ENCODE peak calls at places on chromosome 6, in seven cellular contexts. X, G, U, H, N, O and Q are unnamed samples.

GRCh38 chr6:14728396-14729024 is 517.4 kb upstream of the JARID2 start:
- DNase-seq in X (no peak), G (no peak), U (peak), H (no peak), N (no peak), O (peak), Q (no peak)

GRCh38 chr6:169802790-169803189 is 51.4 kb downstream of the ERMARD start:
- DNase-seq in X (no peak), G (no peak), U (no peak), H (no peak), N (no peak), O (no peak), Q (no peak)

GRCh38 chr6:35215665-35216411 is 2.1 kb downstream of the SCUBE3 start:
- DNase-seq in X (no peak), G (peak), U (no peak), H (no peak), N (no peak), O (no peak), Q (no peak)

GRCh38 chr6:105014954-105015353 is 58.0 kb downstream of the LIN28B start:
- DNase-seq in X (no peak), G (no peak), U (peak), H (no peak), N (no peak), O (no peak), Q (no peak)

GRCh38 chr6:36856277-36856676 is 17.0 kb upstream of the CPNE5 start:
- DNase-seq in X (no peak), G (no peak), U (no peak), H (no peak), N (no peak), O (no peak), Q (no peak)

GRCh38 chr6:7298113-7298512 is 14.9 kb downstream of the SSR1 start:
- DNase-seq in X (no peak), G (no peak), U (no peak), H (no peak), N (no peak), O (no peak), Q (no peak)

GRCh38 chr6:107305391-107305790 is 154.0 kb downstream of the PDSS2 start:
- DNase-seq in X (no peak), G (no peak), U (no peak), H (no peak), N (no peak), O (peak), Q (no peak)

GRCh38 chr6:1087112-1087843 is 224.6 kb upstream of the FOXQ1 start:
- DNase-seq in X (no peak), G (no peak), U (no peak), H (no peak), N (no peak), O (no peak), Q (no peak)